ENCODE peak calls at places on chromosomes 7 and 10, in five cellular contexts. One of them, this sample, is unnamed.

GRCh38 chr10:102523250-102524029 is 19.7 kb downstream of the SUFU start:
- DNase-seq in central memory CD4-positive, alpha-beta T cell: no peak
- DNase-seq in activated gamma-delta T cell treated with anti-CD3 and anti-CD28 coated beads, Interleukin-2, amount 50 U/mL, for 16 hours: no peak
- DNase-seq in kidney: no peak
- DNase-seq in stimulated activated naive CD4-positive, alpha-beta T cell: no peak
- DNase-seq in this sample: no peak

GRCh38 chr7:956031-956430 is 1.6 kb upstream of the ADAP1 start:
- DNase-seq in central memory CD4-positive, alpha-beta T cell: no peak
- DNase-seq in activated gamma-delta T cell treated with anti-CD3 and anti-CD28 coated beads, Interleukin-2, amount 50 U/mL, for 16 hours: no peak
- DNase-seq in kidney: peak
- DNase-seq in stimulated activated naive CD4-positive, alpha-beta T cell: no peak
- DNase-seq in this sample: no peak

GRCh38 chr10:69685802-69686585 is 55.9 kb downstream of the FAM241B start:
- DNase-seq in central memory CD4-positive, alpha-beta T cell: no peak
- DNase-seq in activated gamma-delta T cell treated with anti-CD3 and anti-CD28 coated beads, Interleukin-2, amount 50 U/mL, for 16 hours: no peak
- DNase-seq in kidney: peak
- DNase-seq in stimulated activated naive CD4-positive, alpha-beta T cell: no peak
- DNase-seq in this sample: no peak

GRCh38 chr10:112456533-112456932 is 9.5 kb downstream of the VTI1A start:
- DNase-seq in central memory CD4-positive, alpha-beta T cell: no peak
- DNase-seq in activated gamma-delta T cell treated with anti-CD3 and anti-CD28 coated beads, Interleukin-2, amount 50 U/mL, for 16 hours: no peak
- DNase-seq in kidney: no peak
- DNase-seq in stimulated activated naive CD4-positive, alpha-beta T cell: no peak
- DNase-seq in this sample: no peak

GRCh38 chr7:80037689-80038088 is 96.9 kb upstream of the GNAI1 start:
- DNase-seq in central memory CD4-positive, alpha-beta T cell: no peak
- DNase-seq in activated gamma-delta T cell treated with anti-CD3 and anti-CD28 coated beads, Interleukin-2, amount 50 U/mL, for 16 hours: no peak
- DNase-seq in kidney: no peak
- DNase-seq in stimulated activated naive CD4-positive, alpha-beta T cell: no peak
- DNase-seq in this sample: no peak

GRCh38 chr10:375885-376505 is 240.7 kb downstream of the ZMYND11 start:
- DNase-seq in central memory CD4-positive, alpha-beta T cell: no peak
- DNase-seq in activated gamma-delta T cell treated with anti-CD3 and anti-CD28 coated beads, Interleukin-2, amount 50 U/mL, for 16 hours: no peak
- DNase-seq in kidney: no peak
- DNase-seq in stimulated activated naive CD4-positive, alpha-beta T cell: no peak
- DNase-seq in this sample: no peak

GRCh38 chr7:27179030-27179429 is 4.9 kb upstream of the HOXA10 start:
- DNase-seq in central memory CD4-positive, alpha-beta T cell: no peak
- DNase-seq in activated gamma-delta T cell treated with anti-CD3 and anti-CD28 coated beads, Interleukin-2, amount 50 U/mL, for 16 hours: no peak
- DNase-seq in kidney: no peak
- DNase-seq in stimulated activated naive CD4-positive, alpha-beta T cell: no peak
- DNase-seq in this sample: no peak

GRCh38 chr7:36490335-36490940 is 100.8 kb downstream of the ANLN start:
- DNase-seq in central memory CD4-positive, alpha-beta T cell: no peak
- DNase-seq in activated gamma-delta T cell treated with anti-CD3 and anti-CD28 coated beads, Interleukin-2, amount 50 U/mL, for 16 hours: no peak
- DNase-seq in kidney: no peak
- DNase-seq in stimulated activated naive CD4-positive, alpha-beta T cell: no peak
- DNase-seq in this sample: no peak

GRCh38 chr7:19397917-19398316 is 252.7 kb upstream of the FERD3L start:
- DNase-seq in central memory CD4-positive, alpha-beta T cell: no peak
- DNase-seq in activated gamma-delta T cell treated with anti-CD3 and anti-CD28 coated beads, Interleukin-2, amount 50 U/mL, for 16 hours: no peak
- DNase-seq in kidney: no peak
- DNase-seq in stimulated activated naive CD4-positive, alpha-beta T cell: no peak
- DNase-seq in this sample: no peak

GRCh38 chr10:97072851-97073665 is 112.7 kb downstream of the SLIT1 start:
- DNase-seq in central memory CD4-positive, alpha-beta T cell: peak
- DNase-seq in activated gamma-delta T cell treated with anti-CD3 and anti-CD28 coated beads, Interleukin-2, amount 50 U/mL, for 16 hours: peak
- DNase-seq in kidney: peak
- DNase-seq in stimulated activated naive CD4-positive, alpha-beta T cell: peak
- DNase-seq in this sample: no peak

GRCh38 chr10:31188792-31189406 is 130.1 kb upstream of the ZEB1 start:
- DNase-seq in central memory CD4-positive, alpha-beta T cell: no peak
- DNase-seq in activated gamma-delta T cell treated with anti-CD3 and anti-CD28 coated beads, Interleukin-2, amount 50 U/mL, for 16 hours: no peak
- DNase-seq in kidney: no peak
- DNase-seq in stimulated activated naive CD4-positive, alpha-beta T cell: no peak
- DNase-seq in this sample: no peak

GRCh38 chr10:42482411-42482810 is 156.0 kb downstream of the ZNF33B start:
- DNase-seq in central memory CD4-positive, alpha-beta T cell: no peak
- DNase-seq in activated gamma-delta T cell treated with anti-CD3 and anti-CD28 coated beads, Interleukin-2, amount 50 U/mL, for 16 hours: no peak
- DNase-seq in kidney: no peak
- DNase-seq in stimulated activated naive CD4-positive, alpha-beta T cell: no peak
- DNase-seq in this sample: no peak

GRCh38 chr7:75814407-75814947 is 871 bp upstream of the CCL24 start:
- DNase-seq in central memory CD4-positive, alpha-beta T cell: no peak
- DNase-seq in activated gamma-delta T cell treated with anti-CD3 and anti-CD28 coated beads, Interleukin-2, amount 50 U/mL, for 16 hours: no peak
- DNase-seq in kidney: no peak
- DNase-seq in stimulated activated naive CD4-positive, alpha-beta T cell: no peak
- DNase-seq in this sample: no peak

GRCh38 chr10:3225589-3225988 is 53.0 kb upstream of the PITRM1 start:
- DNase-seq in central memory CD4-positive, alpha-beta T cell: no peak
- DNase-seq in activated gamma-delta T cell treated with anti-CD3 and anti-CD28 coated beads, Interleukin-2, amount 50 U/mL, for 16 hours: no peak
- DNase-seq in kidney: no peak
- DNase-seq in stimulated activated naive CD4-positive, alpha-beta T cell: no peak
- DNase-seq in this sample: no peak

GRCh38 chr10:13789448-13789829 is 202.7 kb downstream of the PRPF18 start:
- DNase-seq in central memory CD4-positive, alpha-beta T cell: no peak
- DNase-seq in activated gamma-delta T cell treated with anti-CD3 and anti-CD28 coated beads, Interleukin-2, amount 50 U/mL, for 16 hours: no peak
- DNase-seq in kidney: no peak
- DNase-seq in stimulated activated naive CD4-positive, alpha-beta T cell: no peak
- DNase-seq in this sample: no peak

GRCh38 chr10:73039635-73040034 is 57.0 kb downstream of the P4HA1 start:
- DNase-seq in central memory CD4-positive, alpha-beta T cell: no peak
- DNase-seq in activated gamma-delta T cell treated with anti-CD3 and anti-CD28 coated beads, Interleukin-2, amount 50 U/mL, for 16 hours: no peak
- DNase-seq in kidney: no peak
- DNase-seq in stimulated activated naive CD4-positive, alpha-beta T cell: no peak
- DNase-seq in this sample: no peak

GRCh38 chr10:58565256-58565655 is 52.6 kb downstream of the BICC1 start:
- DNase-seq in central memory CD4-positive, alpha-beta T cell: no peak
- DNase-seq in activated gamma-delta T cell treated with anti-CD3 and anti-CD28 coated beads, Interleukin-2, amount 50 U/mL, for 16 hours: no peak
- DNase-seq in kidney: no peak
- DNase-seq in stimulated activated naive CD4-positive, alpha-beta T cell: no peak
- DNase-seq in this sample: no peak

GRCh38 chr7:102832694-102833093 is 80.1 kb upstream of the LRRC17 start:
- DNase-seq in central memory CD4-positive, alpha-beta T cell: no peak
- DNase-seq in activated gamma-delta T cell treated with anti-CD3 and anti-CD28 coated beads, Interleukin-2, amount 50 U/mL, for 16 hours: no peak
- DNase-seq in kidney: no peak
- DNase-seq in stimulated activated naive CD4-positive, alpha-beta T cell: no peak
- DNase-seq in this sample: no peak

This sample was measured in SIG-M5.